ENCODE peak calls at places on chromosomes 12 and 14, in four cellular contexts. N, H, W and G are unnamed samples.
A peak's percentile ranks its signal among the peaks of the same experiment; 100 is the strongest.

GRCh38 chr14:74414793-74415437 is 11.1 kb downstream of the SYNDIG1L start:
- DNase-seq in N (peak; percentile 27), H (peak; percentile 54), W (no peak), G (no peak)

GRCh38 chr12:21528953-21529352 is 2.9 kb downstream of the SPX start:
- DNase-seq in N (no peak), H (no peak), W (no peak), G (no peak)

GRCh38 chr12:82688035-82688501 is 1.4 kb downstream of the TMTC2 start:
- DNase-seq in N (no peak), H (no peak), W (peak; percentile 9), G (no peak)

GRCh38 chr12:113099364-113099763 is 36.2 kb downstream of the RASAL1 start:
- DNase-seq in N (no peak), H (no peak), W (no peak), G (no peak)

GRCh38 chr12:6228535-6229223 is 28.5 kb downstream of the CD9 start:
- DNase-seq in N (no peak), H (no peak), W (no peak), G (no peak)

GRCh38 chr12:30622509-30622908 is 73.2 kb downstream of the IPO8 start:
- DNase-seq in N (no peak), H (no peak), W (peak; percentile 45), G (no peak)

GRCh38 chr12:29944269-29945000 is 160.7 kb upstream of the TMTC1 start:
- DNase-seq in N (no peak), H (no peak), W (no peak), G (no peak)

GRCh38 chr12:67434653-67435375 is 165.7 kb downstream of the CAND1 start:
- DNase-seq in N (no peak), H (no peak), W (peak; percentile 96), G (no peak)

GRCh38 chr14:72699852-72700257 is 194.0 kb downstream of the DPF3 start:
- DNase-seq in N (no peak), H (no peak), W (no peak), G (no peak)

GRCh38 chr14:20683125-20683895 is 1.1 kb upstream of the RNASE4 start:
- DNase-seq in N (peak; percentile 83), H (peak; percentile 87), W (peak; percentile 90), G (peak; percentile 80)

GRCh38 chr14:88286309-88286708 is 36.8 kb downstream of the KCNK10 start:
- DNase-seq in N (no peak), H (no peak), W (no peak), G (no peak)

GRCh38 chr12:127810026-127810425 is 456.9 kb upstream of the TMEM132C start:
- DNase-seq in N (no peak), H (no peak), W (peak; percentile 98), G (no peak)

GRCh38 chr12:10075451-10075850 is 23.3 kb downstream of the CLEC1A start:
- DNase-seq in N (no peak), H (no peak), W (no peak), G (no peak)

GRCh38 chr14:70018713-70019201 is 139.5 kb downstream of the SMOC1 start:
- DNase-seq in N (no peak), H (no peak), W (no peak), G (no peak)

GRCh38 chr14:69039287-69039628 is 60.2 kb upstream of the ACTN1 start:
- DNase-seq in N (no peak), H (no peak), W (peak; percentile 66), G (no peak)

GRCh38 chr12:100127766-100128508 is 14.7 kb downstream of the BLTP3B start:
- DNase-seq in N (no peak), H (no peak), W (no peak), G (no peak)

GRCh38 chr14:68631691-68632590 is 160.9 kb downstream of the ZFP36L1 start:
- DNase-seq in N (no peak), H (peak; percentile 16), W (no peak), G (peak; percentile 70)

GRCh38 chr12:3337944-3338343 is 153.1 kb upstream of the PRMT8 start:
- DNase-seq in N (no peak), H (no peak), W (no peak), G (no peak)

GRCh38 chr12:99975321-99975720 is 9.4 kb downstream of the ANKS1B start:
- DNase-seq in N (no peak), H (no peak), W (no peak), G (no peak)

GRCh38 chr12:65823481-65824313 is 586 bp upstream of the HMGA2 start:
- DNase-seq in N (peak; percentile 77), H (peak; percentile 65), W (peak; percentile 58), G (no peak)

GRCh38 chr12:2185751-2186341 is 133.1 kb downstream of the CACNA1C start:
- DNase-seq in N (no peak), H (no peak), W (no peak), G (no peak)

GRCh38 chr14:30272848-30273563 is 286.0 kb upstream of the G2E3 start:
- DNase-seq in N (no peak), H (no peak), W (no peak), G (no peak)

GRCh38 chr14:74917646-74918081 is 5.4 kb downstream of the RPS6KL1 start:
- DNase-seq in N (peak; percentile 83), H (no peak), W (no peak), G (peak; percentile 83)

GRCh38 chr14:94100847-94101246 is 9.7 kb upstream of the IFI27 start:
- DNase-seq in N (no peak), H (no peak), W (peak; percentile 84), G (no peak)

GRCh38 chr12:64733857-64734256 is 25.3 kb downstream of the GNS start:
- DNase-seq in N (no peak), H (no peak), W (no peak), G (no peak)
- H3K27ac ChIP-seq in N (no peak overlapping the region), H (no peak overlapping the region), W (no peak overlapping the region), G (no peak overlapping the region)

DNA sequence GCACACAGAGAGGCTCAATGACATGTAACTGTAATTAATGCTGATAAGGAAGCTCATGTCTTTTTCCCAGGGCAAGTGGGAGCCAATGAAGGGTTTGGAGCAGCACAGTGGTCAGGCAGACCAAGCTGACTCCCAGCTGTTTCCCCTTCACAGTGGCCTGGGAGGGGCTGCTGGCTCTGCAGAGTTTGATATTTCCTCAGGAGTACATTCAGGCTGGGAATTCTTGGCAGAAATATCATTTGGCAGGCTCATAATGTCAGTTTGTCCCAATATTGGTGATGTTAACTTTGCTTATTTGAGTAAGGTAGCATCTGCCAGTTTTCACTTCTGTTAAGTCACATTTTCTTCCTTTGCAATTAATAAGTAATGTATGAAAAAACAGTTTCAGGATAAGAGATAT is 247.0 kb downstream of the EMP1 start:
- DNase-seq in N (no peak), H (no peak), W (no peak), G (no peak)
- H3K27ac ChIP-seq in N (no peak overlapping the region), H (no peak overlapping the region), W (no peak overlapping the region), G (no peak overlapping the region)

GRCh38 chr12:88947486-88948043 is 367.3 kb upstream of the KITLG start:
- DNase-seq in N (no peak), H (no peak), W (no peak), G (no peak)

GRCh38 chr12:88940854-88941253 is 360.6 kb upstream of the KITLG start:
- DNase-seq in N (no peak), H (no peak), W (no peak), G (no peak)

GRCh38 chr12:88946377-88946997 is 366.2 kb upstream of the KITLG start:
- DNase-seq in N (no peak), H (no peak), W (peak; percentile 41), G (no peak)

GRCh38 chr12:88945041-88945732 is 364.9 kb upstream of the KITLG start:
- DNase-seq in N (no peak), H (no peak), W (no peak), G (no peak)

DNA sequence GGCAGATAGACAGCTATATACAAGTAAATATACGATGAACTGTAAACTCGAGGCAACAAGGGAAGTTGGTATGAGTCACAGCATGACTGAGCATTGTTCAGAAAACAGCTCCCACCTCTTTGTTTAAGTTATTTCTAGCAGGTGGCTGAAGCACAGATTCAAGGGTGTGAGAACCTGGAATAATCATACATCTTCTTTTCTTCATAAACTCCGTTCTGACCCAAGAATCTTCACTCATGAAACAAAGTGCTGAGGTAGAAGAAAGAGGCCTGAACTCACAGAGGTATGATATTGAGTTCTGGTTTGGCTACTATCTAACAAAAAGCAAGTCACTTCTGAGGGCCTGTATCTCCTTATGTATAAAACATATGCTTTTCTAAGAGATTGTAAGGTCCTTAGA is 364.1 kb upstream of the KITLG start:
- DNase-seq in N (no peak), H (no peak), W (peak; percentile 37), G (no peak)
- H3K27ac ChIP-seq in N (no peak overlapping the region), H (no peak overlapping the region), W (no peak overlapping the region), G (no peak overlapping the region)

DNA sequence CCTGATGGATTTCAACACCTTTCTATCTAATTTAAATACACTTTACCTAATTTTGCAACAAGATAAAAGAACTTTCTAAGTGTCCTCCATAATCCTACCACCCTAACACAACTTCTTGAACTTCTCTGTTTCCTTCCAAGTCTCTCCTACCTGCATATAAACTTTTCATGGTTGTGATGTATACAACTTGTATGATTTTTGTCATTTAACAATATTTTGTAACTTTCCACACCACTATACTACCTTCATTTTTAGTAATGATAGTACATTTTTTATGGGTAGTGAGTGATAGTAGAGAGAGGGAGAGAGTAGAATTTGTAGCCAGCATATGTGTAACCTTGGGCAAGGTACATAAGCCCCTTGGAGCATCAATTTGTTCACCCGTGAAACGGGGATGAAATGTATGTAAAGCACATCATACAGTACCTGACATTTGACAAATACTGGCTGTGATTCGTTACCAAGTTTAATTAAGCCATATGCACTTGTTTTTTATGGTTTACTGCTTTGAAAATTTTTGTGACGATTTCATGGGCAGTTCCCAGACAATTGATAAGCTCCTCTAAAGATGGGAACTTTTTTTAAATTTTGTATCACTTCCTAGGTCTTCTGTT is 177.8 kb upstream of the SLC38A2 start:
- DNase-seq in N (no peak), H (no peak), W (no peak), G (no peak)
- H3K27ac ChIP-seq in N (no peak overlapping the region), H (no peak overlapping the region), W (peak overlapping the region; percentile 95), G (no peak overlapping the region)

GRCh38 chr14:65026526-65026925 is 39.8 kb downstream of the FNTB start:
- DNase-seq in N (no peak), H (no peak), W (no peak), G (no peak)
- H3K27ac ChIP-seq in N (no peak overlapping the region), H (no peak overlapping the region), W (no peak overlapping the region), G (no peak overlapping the region)

DNA sequence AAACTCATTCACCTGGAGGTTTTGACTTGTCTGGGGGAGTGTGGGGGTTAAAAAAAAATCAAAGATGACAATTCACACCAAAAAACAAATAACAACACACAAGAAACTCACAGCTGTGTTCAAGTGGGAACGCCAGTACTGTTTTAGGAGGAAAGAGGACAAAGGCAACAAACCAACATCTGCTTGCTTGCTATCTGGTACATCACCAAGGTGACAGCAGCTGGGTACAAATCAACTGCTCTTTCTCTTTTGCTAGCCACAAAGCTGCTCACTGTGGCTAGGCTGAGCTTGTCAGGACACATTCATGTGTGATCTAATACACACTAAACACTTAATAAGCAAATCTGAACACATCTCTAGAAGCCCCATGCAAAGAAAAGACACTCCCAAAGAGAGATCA is 128.0 kb upstream of the RAP1B start:
- DNase-seq in N (no peak), H (no peak), W (no peak), G (no peak)
- H3K27ac ChIP-seq in N (no peak overlapping the region), H (no peak overlapping the region), W (no peak overlapping the region), G (no peak overlapping the region)

GRCh38 chr12:89280833-89281533 is 71.3 kb downstream of the DUSP6 start:
- DNase-seq in N (peak; percentile 39), H (no peak), W (no peak), G (no peak)

GRCh38 chr12:89278862-89279261 is 73.4 kb downstream of the DUSP6 start:
- DNase-seq in N (no peak), H (no peak), W (no peak), G (no peak)

GRCh38 chr12:89279499-89279898 is 72.8 kb downstream of the DUSP6 start:
- DNase-seq in N (no peak), H (no peak), W (no peak), G (no peak)

GRCh38 chr12:89278169-89278568 is 74.1 kb downstream of the DUSP6 start:
- DNase-seq in N (no peak), H (no peak), W (no peak), G (no peak)

GRCh38 chr12:89281534-89281857 is 70.8 kb downstream of the DUSP6 start:
- DNase-seq in N (no peak), H (no peak), W (no peak), G (no peak)
- H3K27ac ChIP-seq in N (no peak overlapping the region), H (no peak overlapping the region), W (no peak overlapping the region), G (peak overlapping the region; percentile 57)